ENCODE peak calls at places on chromosomes 12 and 14, in ten cellular contexts. Q is ascending aorta; W is CD8-positive, alpha-beta T cell; V is PC-3; O is right lobe of liver; N is tibial nerve; Y is body of pancreas; P is heart right ventricle; T is lung; A is fibroblast of pulmonary artery. S is an unnamed sample.

GRCh38 chr14:75411194-75411552 is 16.6 kb upstream of the JDP2 start:
- DNase-seq in Q (no peak), W (no peak), V (no peak), O (no peak), N (no peak), Y (no peak), P (peak; percentile 42), T (no peak), A (no peak), S (no peak)

GRCh38 chr12:31773223-31773750 is 44.5 kb upstream of the AMN1 start:
- DNase-seq in Q (no peak), W (no peak), V (no peak), O (peak; percentile 72), N (no peak), Y (peak; percentile 24), P (no peak), T (no peak), A (peak; percentile 68), S (no peak)

GRCh38 chr14:104177411-104177810 is 39.0 kb downstream of the KIF26A start:
- DNase-seq in Q (no peak), W (no peak), V (no peak), O (no peak), N (no peak), Y (no peak), P (no peak), T (no peak), A (no peak), S (no peak)

GRCh38 chr12:89354630-89354931 is 2.3 kb upstream of the DUSP6 start:
- DNase-seq in Q (no peak), W (no peak), V (no peak), O (peak; percentile 56), N (no peak), Y (no peak), P (no peak), T (no peak), A (peak; percentile 21), S (peak; percentile 25)

GRCh38 chr12:104736307-104736706 is 221.8 kb downstream of the SLC41A2 start:
- DNase-seq in Q (no peak), W (no peak), V (no peak), O (no peak), N (no peak), Y (no peak), P (no peak), T (no peak), A (peak; percentile 66), S (no peak)

GRCh38 chr14:69506241-69506595 is 21.7 kb downstream of the PLEKHD1 start:
- DNase-seq in Q (no peak), W (no peak), V (no peak), O (no peak), N (no peak), Y (no peak), P (no peak), T (no peak), A (no peak), S (no peak)

GRCh38 chr12:54419088-54419887 is at the start of gene ITGA5:
- DNase-seq in Q (peak; percentile 93), W (no peak), V (peak; percentile 77), O (peak; percentile 87), N (peak; percentile 73), Y (peak; percentile 84), P (peak; percentile 86), T (peak; percentile 72), A (peak; percentile 75), S (no peak)

GRCh38 chr14:98022541-98023520 is 1225.6 kb downstream of the VRK1 start:
- DNase-seq in Q (no peak), W (no peak), V (no peak), O (no peak), N (no peak), Y (no peak), P (no peak), T (no peak), A (no peak), S (no peak)

GRCh38 chr12:122023339-122024131 is 1.9 kb downstream of the BCL7A start:
- DNase-seq in Q (peak; percentile 87), W (no peak), V (peak; percentile 92), O (peak; percentile 94), N (peak; percentile 34), Y (peak; percentile 90), P (peak; percentile 77), T (peak; percentile 70), A (peak; percentile 68), S (peak; percentile 68)

GRCh38 chr14:23047751-23048693 is 6.0 kb downstream of the PSMB11 start:
- DNase-seq in Q (no peak), W (no peak), V (no peak), O (no peak), N (no peak), Y (no peak), P (no peak), T (no peak), A (no peak), S (no peak)

GRCh38 chr12:128794661-128795529 is 28.9 kb downstream of the SLC15A4 start:
- DNase-seq in Q (no peak), W (peak; percentile 7), V (no peak), O (no peak), N (no peak), Y (peak; percentile 2), P (no peak), T (no peak), A (no peak), S (no peak)

GRCh38 chr14:39006721-39007410 is 96.2 kb downstream of the SEC23A start:
- DNase-seq in Q (no peak), W (no peak), V (no peak), O (no peak), N (no peak), Y (no peak), P (no peak), T (no peak), A (no peak), S (no peak)

GRCh38 chr12:118126119-118126757 is 9.7 kb upstream of the PEBP1 start:
- DNase-seq in Q (no peak), W (no peak), V (no peak), O (peak; percentile 87), N (no peak), Y (peak; percentile 94), P (peak; percentile 36), T (peak; percentile 75), A (no peak), S (no peak)

GRCh38 chr12:19507823-19508222 is 68.5 kb downstream of the AEBP2 start:
- DNase-seq in Q (no peak), W (no peak), V (no peak), O (no peak), N (peak; percentile 42), Y (no peak), P (no peak), T (no peak), A (peak; percentile 66), S (no peak)
- TF ChIP-seq CTCF in Q (peak; percentile 48), W (no peak), V (peak; percentile 34), O (no peak), N (peak; percentile 42), Y (no peak), P (peak; percentile 60), T (peak; percentile 17), A (peak; percentile 43), S (no peak)

DNA sequence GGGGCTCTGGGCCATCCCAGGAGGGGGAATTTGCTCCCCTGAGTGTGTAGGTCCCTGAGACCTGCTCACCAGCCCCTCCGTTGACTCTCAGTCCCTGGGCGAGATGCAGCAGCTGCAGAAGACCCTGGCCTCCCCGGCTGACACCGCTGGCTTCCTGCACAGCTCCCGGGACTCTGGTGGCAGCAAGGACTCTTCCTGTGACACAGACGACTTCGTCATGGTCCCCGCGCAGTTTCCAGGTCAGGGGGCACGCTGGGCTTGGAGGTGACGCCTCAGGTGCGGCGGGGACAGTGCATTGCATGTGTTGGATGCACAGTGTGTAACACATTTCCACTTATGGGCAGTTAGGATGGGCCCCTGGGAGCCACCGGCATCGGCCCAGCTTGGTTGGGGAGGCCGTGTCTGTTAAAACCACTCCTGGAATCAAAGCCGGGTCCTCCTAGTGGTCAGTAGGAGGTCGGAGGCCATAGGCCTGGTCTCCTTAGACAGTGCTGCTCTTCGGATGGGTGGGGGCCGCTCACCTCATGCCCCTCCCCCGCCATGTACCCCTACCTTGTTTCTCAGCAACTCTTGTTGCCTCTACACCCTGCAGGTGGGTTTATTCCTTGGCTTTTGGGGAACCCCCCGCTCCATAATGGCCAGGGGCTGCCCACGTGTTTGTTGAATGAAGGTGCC is 17.1 kb upstream of the PUS1 start:
- DNase-seq in Q (no peak), W (no peak), V (no peak), O (no peak), N (no peak), Y (no peak), P (no peak), T (no peak), A (no peak), S (no peak)
- TF ChIP-seq CTCF in Q (no peak), W (no peak), V (peak; percentile 23), O (no peak), N (no peak), Y (no peak), P (no peak), T (no peak), A (no peak), S (no peak)

GRCh38 chr14:105470812-105471771 is 3.5 kb upstream of the CRIP2 start:
- DNase-seq in Q (no peak), W (no peak), V (no peak), O (no peak), N (no peak), Y (no peak), P (peak; percentile 82), T (no peak), A (no peak), S (no peak)
- TF ChIP-seq CTCF in Q (no peak), W (no peak), V (no peak), O (no peak), N (no peak), Y (no peak), P (peak; percentile 37), T (no peak), A (no peak), S (no peak)

GRCh38 chr12:9049520-9050133 is 60.3 kb downstream of the KLRG1 start:
- DNase-seq in Q (no peak), W (no peak), V (peak; percentile 56), O (no peak), N (no peak), Y (no peak), P (no peak), T (no peak), A (peak; percentile 71), S (peak; percentile 33)
- TF ChIP-seq CTCF in Q (peak; percentile 58), W (peak; percentile 85), V (peak; percentile 63), O (peak; percentile 47), N (peak; percentile 34), Y (peak; percentile 56), P (peak; percentile 66), T (peak; percentile 11), A (peak; percentile 57), S (peak; percentile 43)

DNA sequence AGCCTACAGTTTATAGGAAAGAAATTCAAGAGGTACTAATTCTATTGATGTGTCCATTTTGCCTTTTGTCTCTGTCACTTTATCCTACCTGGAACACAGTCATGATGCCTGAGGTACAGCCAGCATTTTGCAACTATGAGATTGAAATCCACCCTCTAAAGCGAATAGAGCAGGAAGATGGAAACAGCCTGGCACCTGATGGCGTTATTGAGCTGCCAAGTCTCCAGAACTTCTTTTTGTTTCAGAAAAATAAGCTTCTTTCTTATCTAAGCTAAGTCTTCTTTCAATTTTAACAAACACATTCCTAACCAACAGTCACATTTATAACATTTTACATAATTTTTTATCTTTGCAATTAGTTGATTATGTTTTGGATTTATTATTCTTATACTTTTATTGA is 182.1 kb downstream of the PAWR start:
- DNase-seq in Q (no peak), W (no peak), V (peak; percentile 24), O (no peak), N (no peak), Y (no peak), P (no peak), T (no peak), A (no peak), S (no peak)
- TF ChIP-seq CTCF in Q (no peak), W (no peak), V (peak; percentile 40), O (no peak), N (no peak), Y (no peak), P (no peak), T (no peak), A (no peak), S (no peak)

S was measured in GM10248.